ENCODE peak calls at places on chromosomes 6 and 20, in ten cellular contexts. K is epithelial cell of esophagus; O is fibroblast of the aortic adventitia; A is breast epithelium; H is CD8-positive, alpha-beta T cell; M is cardiac fibroblast; W is BE2C; R is nephron progenitor cell; F is tibial nerve; V is MCF 10A. C is an unnamed sample.
A peak's percentile ranks its signal among the peaks of the same experiment; 100 is the strongest.

GRCh38 chr20:51500936-51501335 is 41.6 kb downstream of the NFATC2 start:
- DNase-seq in K (peak; percentile 29), O (no peak), A (no peak), H (no peak), M (no peak), W (no peak), R (no peak), F (no peak), V (no peak), C (no peak)

GRCh38 chr6:30613251-30614043 is 3.6 kb downstream of the PPP1R10 start:
- DNase-seq in K (peak; percentile 58), O (peak; percentile 28), A (no peak), H (no peak), M (no peak), W (no peak), R (no peak), F (no peak), V (peak; percentile 27), C (no peak)

GRCh38 chr6:144617231-144618199 is 332.4 kb downstream of the UTRN start:
- DNase-seq in K (no peak), O (peak; percentile 12), A (no peak), H (no peak), M (no peak), W (no peak), R (no peak), F (no peak), V (no peak), C (no peak)

GRCh38 chr20:14761903-14762302 is 424.5 kb upstream of the FLRT3 start:
- DNase-seq in K (no peak), O (no peak), A (no peak), H (no peak), M (no peak), W (no peak), R (no peak), F (no peak), V (no peak), C (no peak)

GRCh38 chr6:108676555-108676954 is 115.8 kb downstream of the FOXO3 start:
- DNase-seq in K (no peak), O (no peak), A (no peak), H (no peak), M (no peak), W (no peak), R (no peak), F (no peak), V (no peak), C (no peak)

GRCh38 chr6:100504786-100505737 is 40.3 kb upstream of the SIM1 start:
- DNase-seq in K (peak; percentile 64), O (peak; percentile 84), A (no peak), H (no peak), M (peak; percentile 80), W (no peak), R (no peak), F (no peak), V (peak; percentile 71), C (no peak)

GRCh38 chr20:24468401-24469115 is 871 bp upstream of the SYNDIG1 start:
- DNase-seq in K (no peak), O (no peak), A (no peak), H (no peak), M (no peak), W (no peak), R (peak; percentile 21), F (no peak), V (no peak), C (no peak)

GRCh38 chr6:140018588-140018987 is 644.1 kb upstream of the CITED2 start:
- DNase-seq in K (no peak), O (no peak), A (no peak), H (no peak), M (peak; percentile 44), W (peak; percentile 27), R (no peak), F (no peak), V (no peak), C (no peak)

GRCh38 chr20:36400901-36401300 is 94.8 kb downstream of the DLGAP4 start:
- DNase-seq in K (no peak), O (no peak), A (no peak), H (no peak), M (no peak), W (peak; percentile 36), R (no peak), F (no peak), V (no peak), C (no peak)

GRCh38 chr6:7262037-7262461 is 51.0 kb downstream of the SSR1 start:
- DNase-seq in K (no peak), O (no peak), A (peak; percentile 50), H (no peak), M (no peak), W (no peak), R (peak; percentile 32), F (no peak), V (no peak), C (no peak)

GRCh38 chr6:27297857-27298730 is 14.0 kb downstream of the POM121L2 start:
- DNase-seq in K (peak; percentile 61), O (peak; percentile 51), A (no peak), H (no peak), M (peak; percentile 51), W (peak; percentile 64), R (peak; percentile 60), F (no peak), V (peak; percentile 59), C (no peak)

GRCh38 chr20:58712823-58713731 is 20.5 kb downstream of the NPEPL1 start:
- DNase-seq in K (no peak), O (no peak), A (no peak), H (no peak), M (no peak), W (no peak), R (no peak), F (no peak), V (no peak), C (peak; percentile 10)

GRCh38 chr20:15100506-15101160 is 763.2 kb upstream of the FLRT3 start:
- DNase-seq in K (peak; percentile 64), O (peak; percentile 6), A (no peak), H (no peak), M (no peak), W (no peak), R (no peak), F (no peak), V (no peak), C (no peak)

GRCh38 chr6:13696226-13696625 is 15.4 kb downstream of the RANBP9 start:
- DNase-seq in K (no peak), O (peak; percentile 75), A (no peak), H (no peak), M (peak; percentile 24), W (no peak), R (no peak), F (no peak), V (peak; percentile 2), C (no peak)

GRCh38 chr6:118810420-118811027 is 83.4 kb upstream of the ASF1A start:
- DNase-seq in K (no peak), O (no peak), A (no peak), H (peak; percentile 59), M (no peak), W (no peak), R (no peak), F (no peak), V (no peak), C (peak; percentile 65)

GRCh38 chr6:82040405-82041221 is 206.9 kb downstream of the IBTK start:
- DNase-seq in K (peak; percentile 55), O (peak; percentile 84), A (no peak), H (no peak), M (peak; percentile 76), W (peak; percentile 50), R (peak; percentile 39), F (no peak), V (peak; percentile 71), C (no peak)

GRCh38 chr6:49004806-49005205 is 458.2 kb downstream of the MMUT start:
- DNase-seq in K (no peak), O (no peak), A (no peak), H (no peak), M (no peak), W (no peak), R (no peak), F (no peak), V (no peak), C (no peak)

GRCh38 chr6:169099411-169100202 is 154.0 kb downstream of the THBS2 start:
- DNase-seq in K (peak; percentile 24), O (peak; percentile 57), A (no peak), H (no peak), M (peak; percentile 47), W (no peak), R (no peak), F (no peak), V (peak; percentile 56), C (no peak)
- TF ChIP-seq CTCF in K (peak; percentile 25), O (peak; percentile 13), A (no peak), H (no peak), M (peak; percentile 9), W (no peak), R (no peak), F (no peak), V (peak; percentile 36), C (no peak)

DNA sequence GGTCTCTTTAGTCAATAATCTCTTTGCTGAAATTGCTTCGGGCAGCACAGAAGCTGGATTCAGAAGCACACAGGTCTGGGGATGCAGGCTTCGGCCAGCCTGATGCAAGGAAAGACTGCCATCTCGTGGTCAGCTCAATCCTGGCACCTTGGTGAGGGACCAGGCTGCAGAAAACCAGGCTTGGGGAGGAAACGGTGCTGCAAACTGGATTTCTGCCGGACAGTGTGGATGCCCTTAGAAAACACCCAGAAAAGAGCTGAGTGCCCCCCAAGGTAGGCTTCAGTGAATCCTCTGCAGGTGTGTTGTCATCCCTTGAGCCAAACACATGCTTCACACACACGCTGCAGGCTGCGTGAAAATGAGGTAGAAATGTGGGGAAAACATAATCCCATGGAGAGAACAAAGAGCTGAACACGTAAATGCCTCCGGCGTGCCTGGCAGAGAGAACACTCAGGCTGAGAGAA is 89.8 kb upstream of the PAX1 start:
- DNase-seq in K (peak; percentile 68), O (peak; percentile 54), A (peak; percentile 71), H (peak; percentile 20), M (peak; percentile 52), W (peak; percentile 60), R (peak; percentile 78), F (no peak), V (peak; percentile 61), C (no peak)
- TF ChIP-seq CTCF in K (peak; percentile 92), O (peak; percentile 83), A (peak; percentile 47), H (peak; percentile 25), M (peak; percentile 81), W (peak; percentile 91), R (peak; percentile 88), F (peak; percentile 68), V (peak; percentile 83), C (no peak)

GRCh38 chr20:4046311-4046924 is 31.1 kb upstream of the RNF24 start:
- DNase-seq in K (no peak), O (no peak), A (no peak), H (no peak), M (no peak), W (no peak), R (no peak), F (no peak), V (no peak), C (no peak)
- TF ChIP-seq CTCF in K (no peak), O (no peak), A (no peak), H (no peak), M (no peak), W (no peak), R (no peak), F (no peak), V (no peak), C (no peak)

DNA sequence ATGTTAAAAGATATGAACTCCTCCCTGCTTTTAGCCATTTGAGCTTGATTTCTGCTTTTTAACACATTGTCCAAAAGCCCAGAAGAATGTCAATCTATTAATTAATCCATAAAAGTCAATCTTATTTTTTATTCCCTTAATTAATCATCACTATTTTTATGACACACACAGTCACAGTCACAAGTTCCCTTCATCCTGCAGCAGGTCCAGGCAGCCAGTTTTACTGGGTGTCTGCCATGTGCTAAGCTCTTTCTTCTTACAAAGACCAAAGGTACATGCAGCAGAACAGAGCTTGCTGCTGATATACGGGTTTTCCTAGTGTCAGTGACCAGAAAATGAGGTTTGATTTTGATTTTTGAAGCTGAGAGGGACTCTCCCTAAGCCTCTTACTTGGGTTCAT is 53.3 kb upstream of the SLC22A23 start:
- DNase-seq in K (peak; percentile 39), O (no peak), A (no peak), H (no peak), M (no peak), W (no peak), R (no peak), F (no peak), V (no peak), C (no peak)
- TF ChIP-seq CTCF in K (no peak), O (no peak), A (no peak), H (no peak), M (no peak), W (no peak), R (no peak), F (no peak), V (no peak), C (no peak)

C was measured in natural killer cell.